ENCODE peak calls at places on chromosomes 11 and 22, in six cellular contexts. Z is astrocyte, E is T-helper 17 cell, S is DMS53, B is IMR-90, H is EL. R is an unnamed sample.

GRCh38 chr11:65814131-65814959 is 19.4 kb upstream of the SNX32 start:
- DNase-seq in Z (no peak), E (no peak), S (no peak), B (peak), H (peak), R (peak)

GRCh38 chr11:61079416-61080150 is 22.7 kb upstream of the CD5 start:
- DNase-seq in Z (no peak), E (no peak), S (no peak), B (no peak), H (no peak), R (peak)

GRCh38 chr22:29030016-29030617 is 31.5 kb downstream of the C22orf31 start:
- DNase-seq in Z (peak), E (no peak), S (peak), B (no peak), H (peak), R (peak)

GRCh38 chr11:19934828-19935259 is 222.2 kb downstream of the NAV2 start:
- DNase-seq in Z (peak), E (no peak), S (no peak), B (peak), H (peak), R (no peak)

GRCh38 chr22:23098718-23099524 is 28.6 kb downstream of the GNAZ start:
- DNase-seq in Z (no peak), E (no peak), S (no peak), B (no peak), H (no peak), R (no peak)

GRCh38 chr11:35307221-35307621 is 112.1 kb downstream of the SLC1A2 start:
- DNase-seq in Z (no peak), E (no peak), S (no peak), B (no peak), H (no peak), R (no peak)

GRCh38 chr11:84865257-84865656 is 761.9 kb downstream of the DLG2 start:
- DNase-seq in Z (peak), E (no peak), S (peak), B (no peak), H (peak), R (no peak)

GRCh38 chr22:22208657-22209056 is 35.9 kb upstream of the VPREB1 start:
- DNase-seq in Z (no peak), E (no peak), S (no peak), B (no peak), H (no peak), R (no peak)

GRCh38 chr11:117767071-117767470 is 29.9 kb downstream of the DSCAML1 start:
- DNase-seq in Z (no peak), E (no peak), S (no peak), B (no peak), H (no peak), R (no peak)

GRCh38 chr11:77126861-77127673 is 979 bp upstream of the MYO7A start:
- DNase-seq in Z (no peak), E (peak), S (peak), B (peak), H (peak), R (no peak)

GRCh38 chr11:2376751-2377451 is at the start of gene CD81:
- DNase-seq in Z (no peak), E (peak), S (peak), B (peak), H (peak), R (peak)

GRCh38 chr11:65382804-65383368 is 440 bp upstream of the SLC25A45 start:
- DNase-seq in Z (no peak), E (no peak), S (peak), B (no peak), H (no peak), R (no peak)

GRCh38 chr11:78168539-78169477 is 19.6 kb downstream of the KCTD21 start:
- DNase-seq in Z (peak), E (no peak), S (no peak), B (peak), H (peak), R (no peak)

GRCh38 chr11:6572215-6572614 is 31.2 kb downstream of the RRP8 start:
- DNase-seq in Z (peak), E (no peak), S (no peak), B (peak), H (peak), R (no peak)

GRCh38 chr11:69889400-69890372 is 70.5 kb upstream of the FGF3 start:
- DNase-seq in Z (no peak), E (no peak), S (no peak), B (no peak), H (no peak), R (no peak)

GRCh38 chr22:46813816-46814597 is 51.6 kb downstream of the TBC1D22A start:
- DNase-seq in Z (peak), E (no peak), S (no peak), B (peak), H (peak), R (peak)